ENCODE peak calls at places on chromosomes 1 and 21, in four cellular contexts. Q is skeletal muscle cell, E is endothelial cell, H is NCI-H2107. Z is an unnamed sample.

GRCh38 chr1:18339161-18339560 is 141.6 kb upstream of the KLHDC7A start:
- DNase-seq in E (no peak), H (no peak), Q (no peak), Z (no peak)

GRCh38 chr1:214492405-214493075 is 58.9 kb downstream of the PTPN14 start:
- DNase-seq in H (no peak), Q (no peak), E (no peak), Z (no peak)

GRCh38 chr1:12486401-12487005 is 131.5 kb downstream of the DHRS3 start:
- DNase-seq in Q (no peak), H (no peak), E (no peak), Z (no peak)

GRCh38 chr1:23930861-23931471 is 17.8 kb upstream of the CNR2 start:
- DNase-seq in E (no peak), Q (peak; percentile 33), H (no peak), Z (no peak)

GRCh38 chr21:32712043-32712442 is 15.8 kb downstream of the SYNJ1 start:
- DNase-seq in E (no peak), Q (no peak), H (peak; percentile 83), Z (no peak)

GRCh38 chr1:168485048-168485447 is 58.7 kb downstream of the XCL2 start:
- DNase-seq in H (no peak), Q (no peak), E (no peak), Z (no peak)

GRCh38 chr1:22689505-22689904 is 21.1 kb upstream of the EPHB2 start:
- DNase-seq in Q (peak; percentile 78), H (peak; percentile 31), E (no peak), Z (no peak)

GRCh38 chr21:34843562-34843961 is 174.8 kb downstream of the CLIC6 start:
- DNase-seq in H (no peak), Q (no peak), E (no peak), Z (no peak)

GRCh38 chr1:221437171-221437570 is 304.7 kb downstream of the DUSP10 start:
- DNase-seq in E (no peak), Q (no peak), H (no peak), Z (no peak)

GRCh38 chr21:32094792-32095191 is 184.1 kb downstream of the MIS18A start:
- DNase-seq in Q (no peak), H (no peak), E (no peak), Z (peak; percentile 45)

GRCh38 chr1:84122780-84123382 is 21.2 kb upstream of the PRKACB start:
- DNase-seq in H (no peak), Q (no peak), E (peak; percentile 39), Z (no peak)

GRCh38 chr21:38766987-38767722 is 38.6 kb upstream of the ETS2 start:
- DNase-seq in H (peak; percentile 69), E (no peak), Q (no peak), Z (no peak)

GRCh38 chr1:1599919-1600860 is at the start of gene FNDC10:
- DNase-seq in Q (no peak), H (no peak), E (peak; percentile 15), Z (peak; percentile 60)

GRCh38 chr21:28937737-28938136 is 54.9 kb downstream of the LTN1 start:
- DNase-seq in Q (no peak), E (no peak), H (no peak), Z (no peak)

GRCh38 chr1:16984717-16985116 is 4.3 kb upstream of the MFAP2 start:
- DNase-seq in H (no peak), Q (peak; percentile 81), E (peak; percentile 52), Z (no peak)